ENCODE peak calls at places on chromosomes 5 and 9, in six cellular contexts. G is foreskin keratinocyte; M is heart right ventricle; P is CD8-positive, alpha-beta memory T cell; T is HL-60; Y is right atrium auricular region. V is an unnamed sample.

GRCh38 chr9:121075251-121076036 is 689 bp downstream of the CNTRL start:
- DNase-seq in G (no peak), M (no peak), P (peak), T (peak), Y (no peak), V (no peak)

GRCh38 chr5:14385022-14385421 is 196.6 kb upstream of the OTULINL start:
- DNase-seq in G (no peak), M (no peak), P (no peak), T (no peak), Y (no peak), V (no peak)

GRCh38 chr9:70120834-70121510 is 77.3 kb downstream of the MAMDC2 start:
- DNase-seq in G (peak), M (peak), P (no peak), T (no peak), Y (peak), V (no peak)

GRCh38 chr5:94674841-94675382 is 56.4 kb downstream of the SLF1 start:
- DNase-seq in G (peak), M (no peak), P (no peak), T (no peak), Y (no peak), V (no peak)

GRCh38 chr5:95884511-95884910 is 62.0 kb upstream of the GLRX start:
- DNase-seq in G (no peak), M (no peak), P (no peak), T (no peak), Y (no peak), V (no peak)

GRCh38 chr5:180194410-180195345 is 14.3 kb downstream of the RASGEF1C start:
- DNase-seq in G (no peak), M (no peak), P (no peak), T (no peak), Y (no peak), V (no peak)

GRCh38 chr5:168006473-168007130 is 284.8 kb upstream of the WWC1 start:
- DNase-seq in G (no peak), M (no peak), P (no peak), T (no peak), Y (no peak), V (no peak)

GRCh38 chr9:134243778-134244467 is 79.6 kb upstream of the RNU6ATAC start:
- DNase-seq in G (peak), M (peak), P (peak), T (peak), Y (peak), V (no peak)

GRCh38 chr9:97811534-97812246 is 41.3 kb upstream of the FOXE1 start:
- DNase-seq in G (peak), M (no peak), P (no peak), T (no peak), Y (no peak), V (no peak)

GRCh38 chr5:92927291-92927778 is 653.7 kb downstream of the NR2F1-AS1 start:
- DNase-seq in G (peak), M (no peak), P (no peak), T (no peak), Y (no peak), V (no peak)

GRCh38 chr5:30832519-30832918 is 361.0 kb upstream of the CDH6 start:
- DNase-seq in G (no peak), M (no peak), P (no peak), T (no peak), Y (no peak), V (no peak)

GRCh38 chr9:126015446-126015845 is 268.3 kb downstream of the PBX3 start:
- DNase-seq in G (no peak), M (no peak), P (no peak), T (no peak), Y (no peak), V (no peak)

GRCh38 chr5:21649969-21650368 is 1203.2 kb downstream of the CDH12 start:
- DNase-seq in G (no peak), M (no peak), P (no peak), T (no peak), Y (no peak), V (no peak)

GRCh38 chr5:12292610-12293204 is 388.5 kb upstream of the CTNND2 start:
- DNase-seq in G (peak), M (no peak), P (no peak), T (peak), Y (no peak), V (no peak)

GRCh38 chr9:125764198-125764597 is 17.0 kb downstream of the PBX3 start:
- DNase-seq in G (no peak), M (no peak), P (no peak), T (no peak), Y (no peak), V (no peak)

GRCh38 chr5:132258102-132259060 is 885 bp downstream of the PDLIM4 start:
- DNase-seq in G (peak), M (no peak), P (no peak), T (no peak), Y (peak), V (no peak)

GRCh38 chr9:87120610-87121009 is 173.3 kb upstream of the GAS1 start:
- DNase-seq in G (no peak), M (no peak), P (no peak), T (no peak), Y (no peak), V (no peak)

GRCh38 chr5:67490543-67491321 is 294.1 kb upstream of the CD180 start:
- DNase-seq in G (no peak), M (no peak), P (no peak), T (no peak), Y (no peak), V (no peak)

GRCh38 chr5:2262620-2263019 is 379.9 kb upstream of the IRX4 start:
- DNase-seq in G (no peak), M (no peak), P (no peak), T (no peak), Y (no peak), V (no peak)

GRCh38 chr9:89605181-89606048 is 603 bp downstream of the GADD45G start:
- DNase-seq in G (peak), M (peak), P (peak), T (peak), Y (peak), V (peak)

GRCh38 chr9:18748106-18748719 is 274.3 kb downstream of the ADAMTSL1 start:
- DNase-seq in G (no peak), M (no peak), P (no peak), T (no peak), Y (no peak), V (no peak)

GRCh38 chr5:144102979-144103378 is 67.5 kb downstream of the YIPF5 start:
- DNase-seq in G (no peak), M (no peak), P (no peak), T (no peak), Y (no peak), V (no peak)

GRCh38 chr5:135052511-135053145 is 18.6 kb upstream of the PITX1 start:
- DNase-seq in G (no peak), M (no peak), P (no peak), T (no peak), Y (no peak), V (no peak)

GRCh38 chr9:133303266-133304157 is 28.5 kb upstream of the ABO start:
- DNase-seq in G (no peak), M (no peak), P (no peak), T (no peak), Y (no peak), V (no peak)

GRCh38 chr9:526904-527591 is 312.4 kb downstream of the DOCK8 start:
- DNase-seq in G (peak), M (no peak), P (no peak), T (no peak), Y (no peak), V (no peak)

GRCh38 chr9:72038890-72039410 is 21.5 kb downstream of the C9orf57 start:
- DNase-seq in G (peak), M (peak), P (peak), T (peak), Y (peak), V (peak)

GRCh38 chr5:181052526-181052927 is 12.5 kb downstream of the BTNL9 start:
- DNase-seq in G (no peak), M (peak), P (no peak), T (no peak), Y (peak), V (no peak)

GRCh38 chr5:131357739-131358561 is 94.1 kb downstream of the CDC42SE2 start:
- DNase-seq in G (no peak), M (no peak), P (no peak), T (peak), Y (no peak), V (peak)

GRCh38 chr5:79961731-79962579 is 29.1 kb downstream of the MTX3 start:
- DNase-seq in G (no peak), M (no peak), P (no peak), T (peak), Y (no peak), V (peak)

GRCh38 chr5:132435891-132436290 is 54.7 kb downstream of the IRF1 start:
- DNase-seq in G (no peak), M (no peak), P (no peak), T (no peak), Y (no peak), V (no peak)

GRCh38 chr5:162132348-162132747 is 64.8 kb downstream of the GABRG2 start:
- DNase-seq in G (no peak), M (no peak), P (no peak), T (no peak), Y (no peak), V (no peak)

GRCh38 chr5:11719888-11720481 is 184.3 kb downstream of the CTNND2 start:
- DNase-seq in G (peak), M (no peak), P (no peak), T (peak), Y (no peak), V (peak)

GRCh38 chr9:129567842-129568559 is 52.9 kb downstream of the C9orf50 start:
- DNase-seq in G (no peak), M (peak), P (no peak), T (no peak), Y (no peak), V (no peak)

GRCh38 chr5:139637438-139638089 is 10.6 kb upstream of the CXXC5 start:
- DNase-seq in G (peak), M (peak), P (peak), T (peak), Y (peak), V (no peak)

GRCh38 chr5:180785794-180786221 is 16.8 kb downstream of the MGAT1 start:
- DNase-seq in G (peak), M (no peak), P (no peak), T (peak), Y (no peak), V (no peak)

GRCh38 chr5:113053614-113054013 is 77.0 kb downstream of the DCP2 start:
- DNase-seq in G (no peak), M (no peak), P (no peak), T (no peak), Y (no peak), V (no peak)

GRCh38 chr5:100110497-100110896 is 424.7 kb upstream of the FAM174A start:
- DNase-seq in G (peak), M (no peak), P (no peak), T (no peak), Y (no peak), V (no peak)

GRCh38 chr5:150141544-150142188 is 14.0 kb downstream of the PDGFRB start:
- DNase-seq in G (no peak), M (no peak), P (no peak), T (no peak), Y (no peak), V (no peak)

GRCh38 chr9:136631038-136632000 is 31.4 kb upstream of the EGFL7 start:
- DNase-seq in G (peak), M (peak), P (peak), T (peak), Y (no peak), V (peak)

GRCh38 chr9:33620738-33621439 is 96.8 kb downstream of the ANKRD18B start:
- DNase-seq in G (peak), M (no peak), P (no peak), T (no peak), Y (no peak), V (no peak)

GRCh38 chr9:96129698-96130097 is 172.3 kb downstream of the HSD17B3 start:
- DNase-seq in G (no peak), M (no peak), P (no peak), T (no peak), Y (no peak), V (no peak)
- H3K27ac ChIP-seq in G (no peak), M (no peak), P (no peak), T (no peak), Y (no peak), V (no peak)

DNA sequence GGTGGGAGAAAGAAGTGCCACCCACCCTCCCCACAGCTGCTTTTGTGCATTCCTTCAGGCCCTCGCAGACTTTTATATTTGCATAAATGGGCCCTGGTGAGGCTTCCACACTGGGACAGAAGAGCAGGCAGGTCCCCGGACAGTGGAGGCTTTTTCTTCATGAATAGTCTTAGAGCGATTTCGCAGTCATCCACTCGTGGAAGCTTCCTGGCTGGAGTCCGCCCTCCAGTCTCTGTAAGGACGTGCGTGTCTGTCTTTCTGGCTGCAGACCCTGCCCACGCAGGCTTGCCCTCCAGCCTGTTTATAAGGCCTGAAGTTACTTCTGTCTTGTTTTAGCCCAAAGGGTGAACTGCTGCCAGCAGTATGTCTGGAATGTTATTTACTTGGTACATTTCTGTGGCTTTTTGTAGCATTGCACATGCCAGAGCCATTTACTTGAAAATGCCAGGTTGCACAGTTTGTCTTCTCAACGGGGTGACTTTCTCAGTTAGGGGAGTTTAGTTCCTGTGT is 195.7 kb downstream of the AOPEP start:
- DNase-seq in G (peak), M (no peak), P (no peak), T (peak), Y (peak), V (no peak)
- H3K27ac ChIP-seq in G (peak), M (peak), P (no peak), T (peak), Y (peak), V (peak)

GRCh38 chr5:78927657-78928282 is 57.3 kb downstream of the ARSB start:
- DNase-seq in G (no peak), M (no peak), P (no peak), T (peak), Y (no peak), V (no peak)
- H3K27ac ChIP-seq in G (no peak), M (no peak), P (no peak), T (no peak), Y (no peak), V (no peak)

DNA sequence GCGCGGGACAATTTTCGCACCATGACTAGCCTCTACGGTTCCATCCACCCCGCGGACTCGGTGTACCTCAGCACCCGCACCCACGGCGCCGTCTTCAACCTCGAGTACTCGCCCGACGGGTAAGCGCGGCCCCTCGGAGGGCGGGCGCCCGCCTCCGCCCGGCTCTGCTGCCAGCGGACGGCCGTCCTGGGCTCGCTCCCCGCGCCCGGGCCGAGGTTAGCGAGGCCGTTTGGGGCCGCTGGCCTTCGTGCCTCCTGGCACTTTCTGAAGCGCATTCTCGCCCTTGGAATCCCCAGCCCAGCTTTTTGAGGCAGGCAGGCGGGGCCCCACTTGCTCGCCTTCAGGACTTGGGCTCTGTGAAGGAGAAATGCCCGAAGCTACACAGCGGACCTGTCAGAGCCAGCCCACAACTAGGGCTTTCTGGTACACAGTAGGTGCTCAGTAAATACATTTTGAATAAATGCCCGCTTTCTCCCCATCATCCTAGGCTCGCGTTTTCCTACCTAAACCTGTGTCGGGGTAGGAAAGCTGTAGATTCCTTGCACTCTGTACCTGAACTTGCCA is 772 bp downstream of the DCAF10 start:
- DNase-seq in G (peak), M (peak), P (no peak), T (peak), Y (no peak), V (no peak)
- H3K27ac ChIP-seq in G (peak), M (peak), P (peak), T (peak), Y (peak), V (no peak)

GRCh38 chr5:34658023-34658422 is 1.9 kb downstream of the RAI14 start:
- DNase-seq in G (no peak), M (no peak), P (no peak), T (no peak), Y (no peak), V (no peak)
- H3K27ac ChIP-seq in G (no peak), M (peak), P (no peak), T (no peak), Y (no peak), V (no peak)

GRCh38 chr5:120463026-120463770 is 902 bp upstream of the PRR16 start:
- DNase-seq in G (no peak), M (no peak), P (no peak), T (no peak), Y (no peak), V (no peak)
- H3K27ac ChIP-seq in G (no peak), M (no peak), P (no peak), T (no peak), Y (no peak), V (no peak)

V was measured in caudate nucleus.